ENCODE peak calls at places on chromosomes 12 and 14, in six cellular contexts. F, J, N, B, K and Q are unnamed samples.

GRCh38 chr12:104569348-104570173 is 112.8 kb downstream of the CHST11 start:
- DNase-seq in F (no peak), J (peak; percentile 61), N (peak; percentile 50), B (no peak), K (no peak), Q (peak; percentile 76)

GRCh38 chr12:68962855-68963455 is 30.0 kb upstream of the CPM start:
- DNase-seq in F (no peak), J (no peak), N (no peak), B (no peak), K (no peak), Q (no peak)

GRCh38 chr12:70724444-70724843 is 87.2 kb upstream of the PTPRB start:
- DNase-seq in F (no peak), J (no peak), N (no peak), B (no peak), K (no peak), Q (no peak)

GRCh38 chr14:92489394-92490238 is 24.0 kb upstream of the RIN3 start:
- DNase-seq in F (no peak), J (no peak), N (no peak), B (no peak), K (no peak), Q (no peak)

GRCh38 chr12:132429122-132429931 is 60.6 kb upstream of the FBRSL1 start:
- DNase-seq in F (no peak), J (no peak), N (peak; percentile 69), B (no peak), K (no peak), Q (peak; percentile 78)

GRCh38 chr12:57370696-57371095 is 60.1 kb downstream of the R3HDM2 start:
- DNase-seq in F (no peak), J (no peak), N (no peak), B (no peak), K (no peak), Q (no peak)

GRCh38 chr14:70665448-70666363 is 24.0 kb downstream of the TTC9 start:
- DNase-seq in F (no peak), J (no peak), N (no peak), B (peak; percentile 19), K (no peak), Q (no peak)

GRCh38 chr14:20631821-20632389 is 9.6 kb downstream of the OR6S1 start:
- DNase-seq in F (no peak), J (no peak), N (no peak), B (no peak), K (peak; percentile 39), Q (no peak)

GRCh38 chr12:76945867-76946266 is 67.0 kb upstream of the CSRP2 start:
- DNase-seq in F (no peak), J (no peak), N (no peak), B (no peak), K (no peak), Q (no peak)

GRCh38 chr14:105029402-105029801 is 8.5 kb upstream of the CDCA4 start:
- DNase-seq in F (no peak), J (no peak), N (no peak), B (no peak), K (no peak), Q (no peak)

GRCh38 chr14:103693514-103693913 is 21.7 kb downstream of the XRCC3 start:
- DNase-seq in F (no peak), J (no peak), N (no peak), B (no peak), K (no peak), Q (no peak)

GRCh38 chr14:91317381-91318313 is 73.1 kb upstream of the GPR68 start:
- DNase-seq in F (no peak), J (peak; percentile 55), N (peak; percentile 96), B (no peak), K (no peak), Q (peak; percentile 58)

GRCh38 chr12:44616385-44616784 is 259.7 kb downstream of the NELL2 start:
- DNase-seq in F (no peak), J (no peak), N (no peak), B (no peak), K (no peak), Q (no peak)

GRCh38 chr14:99774526-99775307 is 18.5 kb upstream of the EML1 start:
- DNase-seq in F (no peak), J (no peak), N (no peak), B (no peak), K (no peak), Q (no peak)

GRCh38 chr14:37417833-37418232 is 177.2 kb downstream of the FOXA1 start:
- DNase-seq in F (no peak), J (no peak), N (no peak), B (no peak), K (no peak), Q (no peak)

GRCh38 chr14:106378191-106378590 is 851.8 kb downstream of the TMEM121 start:
- DNase-seq in F (no peak), J (no peak), N (no peak), B (no peak), K (no peak), Q (no peak)

GRCh38 chr12:119354187-119354586 is 19.7 kb downstream of the CCDC60 start:
- DNase-seq in F (no peak), J (no peak), N (no peak), B (no peak), K (no peak), Q (no peak)

GRCh38 chr12:42140901-42141300 is 3.8 kb downstream of the GXYLT1 start:
- DNase-seq in F (no peak), J (no peak), N (no peak), B (no peak), K (no peak), Q (no peak)

GRCh38 chr12:15540025-15540424 is 217.7 kb downstream of the PTPRO start:
- DNase-seq in F (no peak), J (no peak), N (no peak), B (no peak), K (no peak), Q (no peak)

GRCh38 chr14:103847954-103848719 is 762 bp upstream of the PPP1R13B start:
- DNase-seq in F (no peak), J (no peak), N (peak; percentile 37), B (no peak), K (no peak), Q (no peak)

GRCh38 chr14:35028435-35028834 is 17.6 kb upstream of the FAM177A1 start:
- DNase-seq in F (no peak), J (no peak), N (no peak), B (no peak), K (no peak), Q (no peak)

GRCh38 chr14:50928002-50928635 is 16.2 kb downstream of the PYGL start:
- DNase-seq in F (no peak), J (no peak), N (no peak), B (no peak), K (no peak), Q (peak; percentile 86)

GRCh38 chr14:50926851-50927386 is 17.4 kb downstream of the PYGL start:
- DNase-seq in F (no peak), J (no peak), N (peak; percentile 58), B (no peak), K (no peak), Q (no peak)

GRCh38 chr14:63545431-63545830 is 2.3 kb upstream of the PPP2R5E start:
- DNase-seq in F (no peak), J (no peak), N (no peak), B (no peak), K (no peak), Q (no peak)

GRCh38 chr12:49930515-49931288 is 19.8 kb upstream of the AQP2 start:
- DNase-seq in F (no peak), J (no peak), N (no peak), B (peak; percentile 31), K (no peak), Q (no peak)

GRCh38 chr12:55019784-55020183 is at the start of gene NEUROD4:
- DNase-seq in F (no peak), J (no peak), N (no peak), B (peak; percentile 29), K (peak; percentile 71), Q (peak; percentile 59)